ENCODE peak calls at places on chromosomes 11 and 22, in ten cellular contexts. M is adrenal gland, H is AG04450, Z is astrocyte of the spinal cord, I is fibroblast of mammary gland, B is AG04449, S is left ventricle myocardium inferior, R is Peyer's patch, J is AG10803, Y is pancreas. E is an unnamed sample.

GRCh38 chr22:17570851-17571631 is 7.7 kb downstream of the SLC25A18 start:
- DNase-seq in J (peak), M (peak), H (no peak), Z (peak), R (no peak), I (peak), B (no peak), S (peak), Y (peak), E (peak)

GRCh38 chr11:23206736-23207336 is 346.6 kb upstream of the CCDC179 start:
- DNase-seq in Z (peak), Y (no peak), B (no peak), M (no peak), H (no peak), I (no peak), R (no peak), J (no peak), S (no peak), E (no peak)

GRCh38 chr22:39638958-39639357 is 68.4 kb downstream of the CACNA1I start:
- DNase-seq in B (no peak), R (no peak), Z (no peak), H (no peak), S (no peak), Y (no peak), J (no peak), I (peak), M (no peak), E (no peak)

GRCh38 chr11:133386852-133387251 is 145.4 kb downstream of the OPCML start:
- DNase-seq in Z (no peak), Y (no peak), S (no peak), M (no peak), R (no peak), I (no peak), B (no peak), H (no peak), J (no peak), E (no peak)

GRCh38 chr11:12289667-12290476 is 87.5 kb upstream of the PARVA start:
- DNase-seq in J (no peak), B (no peak), I (no peak), H (no peak), R (no peak), M (no peak), S (no peak), Y (no peak), Z (no peak), E (no peak)

GRCh38 chr11:58923300-58923788 is 15.9 kb upstream of the GLYATL1 start:
- DNase-seq in H (no peak), R (no peak), J (peak), Z (peak), S (no peak), B (no peak), I (peak), M (no peak), Y (no peak), E (no peak)

GRCh38 chr11:7004482-7004881 is 15.7 kb downstream of the ZNF214 start:
- DNase-seq in S (no peak), M (peak), B (no peak), H (no peak), I (peak), R (no peak), Z (peak), J (peak), Y (no peak), E (no peak)

GRCh38 chr11:116219171-116219635 is 553.6 kb downstream of the BUD13 start:
- DNase-seq in M (no peak), R (no peak), H (no peak), Z (no peak), S (no peak), Y (peak), I (no peak), J (peak), B (no peak), E (no peak)

GRCh38 chr22:37633693-37634504 is 5.6 kb upstream of the SH3BP1 start:
- DNase-seq in M (peak), Z (peak), I (peak), J (peak), S (peak), B (peak), H (peak), Y (peak), R (peak), E (no peak)

GRCh38 chr11:67300756-67301312 is 2.5 kb upstream of the SSH3 start:
- DNase-seq in M (no peak), S (no peak), I (no peak), R (peak), Y (no peak), Z (no peak), J (no peak), H (no peak), B (no peak), E (no peak)

DNA sequence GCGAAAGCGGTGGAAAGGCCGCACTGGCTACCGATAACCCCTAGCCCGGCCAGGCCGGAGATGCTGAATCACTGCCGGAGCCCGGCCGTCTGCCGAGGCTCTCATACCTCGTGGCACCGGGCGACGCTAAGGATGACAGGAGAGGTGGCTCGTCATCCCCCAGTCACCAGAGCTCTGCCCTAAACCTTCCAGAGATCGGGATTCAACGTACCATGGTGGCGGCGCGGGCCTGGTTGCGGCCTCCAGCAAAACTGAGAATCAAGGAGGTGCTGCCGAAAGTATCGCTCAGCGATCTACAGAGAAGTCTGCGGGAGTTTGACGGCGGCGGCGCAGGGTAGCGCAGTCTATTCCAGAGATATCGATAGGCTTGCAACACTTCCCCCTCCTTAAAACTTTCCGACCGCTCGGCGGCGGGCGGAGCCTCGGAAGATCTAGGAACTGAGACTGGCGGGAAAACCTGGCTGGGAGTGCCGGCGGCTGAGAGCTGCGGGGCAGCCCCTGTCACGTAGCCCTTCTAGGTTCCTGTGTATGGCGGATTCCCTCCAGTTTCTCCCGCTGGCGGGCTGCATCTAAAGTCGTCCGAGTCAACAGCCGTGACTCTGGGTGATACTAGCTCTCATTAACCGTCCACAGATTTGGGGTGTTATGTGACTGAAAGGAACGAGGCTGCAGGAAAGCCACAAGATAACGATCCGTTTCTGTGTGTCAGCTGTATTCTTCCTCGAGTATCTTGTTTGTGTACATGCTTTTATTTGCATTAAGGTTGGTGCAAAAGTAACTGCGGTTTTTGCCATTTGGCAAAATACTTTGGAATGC is at the start of gene PSMA1:
- DNase-seq in Z (peak), M (peak), J (peak), I (peak), B (peak), H (peak), S (peak), Y (peak), R (peak), E (peak)
- TF ChIP-seq CTCF in Z (peak), M (peak), J (peak), I (no peak), B (peak), H (no peak), S (peak), Y (peak), R (peak), E (peak)

GRCh38 chr11:71155846-71156245 is 96.5 kb downstream of the SHANK2 start:
- DNase-seq in J (no peak), S (no peak), R (no peak), Y (no peak), I (no peak), Z (no peak), M (no peak), H (no peak), B (no peak), E (no peak)

GRCh38 chr11:71151561-71151960 is 100.8 kb downstream of the SHANK2 start:
- DNase-seq in Z (no peak), M (no peak), H (no peak), I (no peak), S (no peak), B (no peak), R (no peak), J (no peak), Y (no peak), E (no peak)

GRCh38 chr11:71154406-71154805 is 98.0 kb downstream of the SHANK2 start:
- DNase-seq in Z (no peak), I (no peak), S (no peak), R (no peak), M (no peak), Y (no peak), H (no peak), J (no peak), B (no peak), E (no peak)

GRCh38 chr11:71150859-71151258 is 101.5 kb downstream of the SHANK2 start:
- DNase-seq in Z (no peak), Y (no peak), J (no peak), B (no peak), H (no peak), M (no peak), S (no peak), I (no peak), R (no peak), E (no peak)

GRCh38 chr11:71153005-71153395 is 99.4 kb downstream of the SHANK2 start:
- DNase-seq in Z (peak), H (no peak), J (no peak), I (peak), Y (no peak), R (no peak), M (peak), S (no peak), B (no peak), E (no peak)
- H3K4me3 ChIP-seq in Z (no peak), H (no peak), J (peak), I (no peak), Y (no peak), R (peak), M (peak), S (no peak), B (no peak), E (peak)

GRCh38 chr11:124329787-124330478 is 9.9 kb upstream of the OR8D2 start:
- DNase-seq in I (peak), Z (peak), R (no peak), S (no peak), M (no peak), Y (no peak), H (no peak), J (peak), B (no peak), E (no peak)
- TF ChIP-seq CTCF in I (no peak), Z (no peak), R (no peak), S (no peak), M (peak), Y (no peak), H (peak), J (peak), B (no peak), E (no peak)

DNA sequence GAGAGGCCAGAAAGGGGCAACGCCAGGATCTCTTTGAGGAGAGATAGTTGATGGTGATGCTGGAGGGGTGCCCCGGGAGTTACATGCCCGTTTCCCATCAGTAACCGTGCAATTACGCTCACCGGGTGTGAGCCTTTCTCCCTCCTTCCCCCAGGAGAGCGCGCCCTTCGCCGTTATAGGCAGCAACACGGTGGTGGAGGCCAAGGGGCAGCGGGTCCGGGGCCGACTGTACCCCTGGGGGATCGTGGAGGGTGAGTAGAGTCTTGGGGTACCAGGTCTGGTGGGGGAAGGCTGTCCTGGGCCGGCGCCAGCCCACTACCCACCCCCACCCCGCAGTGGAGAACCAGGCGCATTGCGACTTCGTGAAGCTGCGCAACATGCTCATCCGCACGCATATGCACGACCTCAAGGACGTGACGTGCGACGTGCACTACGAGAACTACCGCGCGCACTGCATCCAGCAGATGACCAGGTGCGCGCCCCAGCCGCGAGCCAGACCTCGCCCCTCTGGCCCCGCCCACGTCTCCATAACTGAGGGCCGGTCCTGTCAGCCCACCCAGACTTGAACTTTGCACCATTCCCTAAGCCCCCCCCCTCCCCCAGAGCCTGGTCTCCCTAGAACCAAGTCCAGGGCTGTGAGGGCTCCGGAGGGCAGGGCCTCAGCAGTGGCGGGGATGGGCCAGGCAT is 1.7 kb upstream of the GP1BB start:
- DNase-seq in Z (no peak), J (no peak), M (no peak), S (no peak), H (no peak), B (no peak), R (no peak), I (no peak), Y (peak), E (no peak)
- H3K4me3 ChIP-seq in Z (no peak), J (no peak), M (no peak), S (peak), H (no peak), B (no peak), R (no peak), I (no peak), Y (no peak), E (no peak)

DNA sequence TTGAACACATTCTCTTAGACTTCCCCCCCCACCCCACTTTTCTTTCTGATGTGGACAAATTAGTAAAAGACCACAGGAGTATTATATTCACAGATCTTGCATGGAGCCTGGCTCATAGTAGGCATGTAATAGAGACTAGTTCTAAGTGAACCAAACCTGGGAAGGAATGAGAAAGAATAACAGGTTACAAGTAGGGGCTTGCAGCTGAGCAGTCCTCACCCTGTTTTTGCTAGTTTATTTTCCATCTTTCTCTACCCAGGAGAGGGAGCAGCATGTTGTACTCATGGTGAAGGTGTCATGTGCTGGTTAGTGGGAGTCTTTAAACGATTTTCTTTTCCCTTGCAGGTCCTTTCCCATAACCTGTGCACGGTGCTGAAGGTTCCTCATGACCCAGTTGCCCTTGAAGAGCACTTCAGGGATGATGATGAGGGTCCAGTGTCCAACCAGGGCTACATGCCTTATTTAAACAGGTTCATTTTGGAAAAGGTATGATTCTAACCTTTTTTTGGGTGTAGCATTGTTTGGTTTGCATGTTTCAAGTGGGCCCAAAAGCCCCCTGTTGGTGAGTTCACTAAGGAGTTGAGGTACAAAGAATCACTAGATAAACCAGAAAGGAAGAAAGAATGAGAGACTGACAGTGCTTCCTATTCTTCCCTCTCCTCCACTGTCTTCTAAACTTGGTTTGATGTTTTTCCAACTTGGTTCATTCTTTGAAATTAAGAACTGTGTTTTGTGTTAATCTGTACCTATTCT is 30.1 kb downstream of the SWAP70 start:
- DNase-seq in R (no peak), S (no peak), M (no peak), J (no peak), I (no peak), B (no peak), H (no peak), Z (no peak), Y (no peak), E (no peak)
- TF ChIP-seq CTCF in R (no peak), S (no peak), M (no peak), J (no peak), I (no peak), B (no peak), H (no peak), Z (no peak), Y (no peak), E (no peak)

DNA sequence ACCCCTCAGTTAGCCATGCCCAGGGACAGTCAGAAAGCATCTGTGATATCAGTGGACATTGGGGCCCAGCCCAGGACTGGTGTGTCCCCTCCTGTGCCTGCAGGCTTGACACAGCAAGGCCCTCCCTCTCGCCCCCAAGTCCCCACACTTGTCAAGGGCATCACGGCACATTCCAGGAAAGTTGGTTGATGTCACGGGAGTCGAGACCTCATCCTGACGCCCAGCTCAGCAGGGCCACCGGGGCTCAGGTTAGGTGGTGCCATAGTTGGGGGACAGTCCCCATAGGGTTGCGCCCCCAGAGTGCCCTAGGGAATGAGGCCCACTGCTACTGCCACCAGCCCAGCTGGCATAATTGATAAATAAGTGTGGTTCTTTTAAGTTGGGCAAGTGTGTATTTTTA is 28.3 kb upstream of the GRAMD4 start:
- DNase-seq in H (no peak), I (no peak), Z (no peak), B (no peak), R (peak), S (no peak), M (no peak), Y (no peak), J (no peak), E (no peak)
- H3K4me3 ChIP-seq in H (no peak), I (no peak), Z (peak), B (peak), R (no peak), S (peak), M (no peak), Y (no peak), J (no peak), E (no peak)

GRCh38 chr22:36415415-36416168 is 27.8 kb upstream of the MYH9 start:
- DNase-seq in R (no peak), Y (no peak), M (no peak), H (no peak), J (no peak), S (no peak), I (peak), B (no peak), Z (no peak), E (no peak)

GRCh38 chr22:36409067-36409466 is 21.3 kb upstream of the MYH9 start:
- DNase-seq in B (no peak), J (no peak), Z (no peak), S (no peak), M (no peak), Y (no peak), R (no peak), I (no peak), H (no peak), E (no peak)

GRCh38 chr22:36413022-36413770 is 25.4 kb upstream of the MYH9 start:
- DNase-seq in H (no peak), J (no peak), M (peak), R (peak), I (no peak), B (no peak), Z (no peak), Y (no peak), S (no peak), E (no peak)

GRCh38 chr22:36409911-36410756 is 22.4 kb upstream of the MYH9 start:
- DNase-seq in H (no peak), S (peak), B (no peak), Z (peak), R (peak), I (no peak), M (peak), Y (peak), J (no peak), E (peak)

GRCh38 chr22:36411589-36412258 is 24.0 kb upstream of the MYH9 start:
- DNase-seq in I (no peak), H (no peak), Y (peak), J (no peak), S (no peak), M (no peak), Z (no peak), R (peak), B (no peak), E (no peak)
- TF ChIP-seq CTCF in I (no peak), H (no peak), Y (no peak), J (no peak), S (no peak), M (no peak), Z (no peak), R (no peak), B (no peak), E (no peak)

DNA sequence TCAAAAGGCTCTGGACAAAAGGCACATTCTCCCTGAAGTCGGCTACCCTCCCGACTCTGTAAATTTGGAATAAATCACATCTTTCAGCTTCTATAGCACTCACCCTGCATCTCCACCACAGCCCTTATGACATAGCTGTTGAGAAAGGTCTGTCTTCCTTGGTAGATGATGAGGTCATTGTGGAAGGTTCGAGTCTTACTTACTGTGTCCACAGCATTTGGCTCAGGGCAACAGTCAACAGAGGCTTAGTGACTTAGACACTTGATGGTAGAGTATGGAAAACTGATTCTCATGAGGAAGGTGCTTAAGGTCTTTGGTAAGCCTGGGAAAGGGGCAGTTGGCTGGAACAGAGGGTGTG is 45.6 kb downstream of the PTPRJ start:
- DNase-seq in M (no peak), Y (no peak), I (no peak), B (no peak), H (no peak), J (no peak), Z (no peak), S (no peak), R (no peak), E (no peak)
- H3K4me3 ChIP-seq in M (no peak), Y (no peak), I (no peak), B (no peak), H (no peak), J (no peak), Z (no peak), S (no peak), R (no peak), E (no peak)

GRCh38 chr22:23513705-23514104 is 66.4 kb downstream of the IGLL1 start:
- DNase-seq in R (no peak), Z (no peak), S (no peak), H (no peak), Y (no peak), B (no peak), I (no peak), J (no peak), M (no peak), E (no peak)

GRCh38 chr22:23516304-23516703 is 63.8 kb downstream of the IGLL1 start:
- DNase-seq in I (no peak), B (no peak), M (peak), Z (no peak), H (no peak), S (no peak), J (no peak), Y (no peak), R (no peak), E (no peak)

GRCh38 chr22:23512738-23513137 is 67.4 kb downstream of the IGLL1 start:
- DNase-seq in Z (no peak), Y (no peak), B (no peak), R (no peak), I (no peak), M (no peak), J (no peak), S (no peak), H (no peak), E (no peak)

GRCh38 chr22:23512348-23512705 is 67.8 kb downstream of the IGLL1 start:
- DNase-seq in H (no peak), R (no peak), I (no peak), Z (no peak), B (no peak), M (peak), Y (no peak), J (no peak), S (no peak), E (no peak)

GRCh38 chr22:23514317-23515038 is 65.6 kb downstream of the IGLL1 start:
- DNase-seq in Y (no peak), B (no peak), Z (no peak), R (no peak), M (no peak), J (no peak), S (no peak), H (no peak), I (no peak), E (no peak)
- TF ChIP-seq CTCF in Y (no peak), B (no peak), Z (peak), R (no peak), M (no peak), J (no peak), S (no peak), H (no peak), I (no peak), E (peak)

E was measured in retinal pigment epithelial cell.